ENCODE peak calls at places on chromosomes 16 and 17, in six cellular contexts. E is activated T-cell treated with anti-CD3 and anti-CD28 coated beads, Interleukin-2, amount 50 U/mL, for 72 hours; X is mucosa of gallbladder; Q is pancreas; W is CD8-positive, alpha-beta memory T cell; B is head of caudate nucleus. D is an unnamed sample.

GRCh38 chr16:67541391-67542263 is 13.0 kb downstream of the RIPOR1 start:
- DNase-seq in E (no peak), X (no peak), Q (peak), W (no peak), B (no peak), D (no peak)

GRCh38 chr16:50462793-50463507 is 85.2 kb upstream of the NKD1 start:
- DNase-seq in E (no peak), X (no peak), Q (no peak), W (no peak), B (no peak), D (no peak)

GRCh38 chr16:57352636-57353047 is 5.9 kb upstream of the CCL22 start:
- DNase-seq in E (no peak), X (no peak), Q (no peak), W (no peak), B (no peak), D (no peak)

GRCh38 chr17:19004601-19005441 is at the start of gene FAM83G:
- DNase-seq in E (peak), X (peak), Q (peak), W (peak), B (peak), D (no peak)

GRCh38 chr16:69917739-69918138 is 33.4 kb upstream of the CLEC18A start:
- DNase-seq in E (no peak), X (peak), Q (peak), W (no peak), B (no peak), D (no peak)

GRCh38 chr16:46629331-46629843 is 8.2 kb upstream of the SHCBP1 start:
- DNase-seq in E (no peak), X (no peak), Q (no peak), W (no peak), B (no peak), D (peak)

GRCh38 chr17:5354886-5355415 is 64.5 kb downstream of the NUP88 start:
- DNase-seq in E (no peak), X (no peak), Q (no peak), W (no peak), B (no peak), D (no peak)

GRCh38 chr17:19753049-19753444 is 4.9 kb upstream of the ALDH3A1 start:
- DNase-seq in E (no peak), X (peak), Q (no peak), W (no peak), B (peak), D (peak)

GRCh38 chr16:67847064-67847861 is at the start of gene CENPT:
- DNase-seq in E (no peak), X (no peak), Q (peak), W (no peak), B (peak), D (peak)

GRCh38 chr16:85592700-85593502 is 20.2 kb upstream of the GSE1 start:
- DNase-seq in E (no peak), X (no peak), Q (no peak), W (no peak), B (no peak), D (no peak)

GRCh38 chr16:87424260-87424659 is 32.1 kb downstream of the MAP1LC3B start:
- DNase-seq in E (no peak), X (no peak), Q (no peak), W (no peak), B (no peak), D (no peak)

GRCh38 chr17:13209091-13209490 is 191.3 kb upstream of the ELAC2 start:
- DNase-seq in E (no peak), X (no peak), Q (no peak), W (no peak), B (no peak), D (no peak)

GRCh38 chr17:18985475-18985874 is 19.1 kb downstream of the FAM83G start:
- DNase-seq in E (no peak), X (no peak), Q (peak), W (no peak), B (no peak), D (no peak)

GRCh38 chr17:83057793-83058477 is 21.5 kb upstream of the METRNL start:
- DNase-seq in E (no peak), X (peak), Q (no peak), W (no peak), B (no peak), D (no peak)

GRCh38 chr17:19313746-19314651 is 48.5 kb downstream of the B9D1 start:
- DNase-seq in E (no peak), X (no peak), Q (no peak), W (no peak), B (no peak), D (no peak)

GRCh38 chr17:19317359-19318095 is 45.0 kb downstream of the B9D1 start:
- DNase-seq in E (no peak), X (peak), Q (peak), W (no peak), B (peak), D (peak)

GRCh38 chr16:78551487-78552085 is 452.1 kb downstream of the WWOX start:
- DNase-seq in E (no peak), X (no peak), Q (no peak), W (no peak), B (no peak), D (no peak)

GRCh38 chr17:44439168-44439567 is 49.7 kb upstream of the ITGA2B start:
- DNase-seq in E (no peak), X (no peak), Q (no peak), W (no peak), B (no peak), D (no peak)

GRCh38 chr17:33218657-33219298 is 74.3 kb downstream of the ASIC2 start:
- DNase-seq in E (no peak), X (no peak), Q (no peak), W (no peak), B (peak), D (no peak)

GRCh38 chr17:75496005-75496404 is 19.3 kb downstream of the CASKIN2 start:
- DNase-seq in E (no peak), X (no peak), Q (no peak), W (no peak), B (no peak), D (no peak)

GRCh38 chr16:70738083-70738977 is 52.5 kb upstream of the MTSS2 start:
- DNase-seq in E (peak), X (peak), Q (no peak), W (no peak), B (peak), D (peak)

GRCh38 chr16:8669481-8669880 is 4.9 kb upstream of the ABAT start:
- DNase-seq in E (no peak), X (no peak), Q (no peak), W (no peak), B (no peak), D (no peak)

GRCh38 chr16:85062728-85063336 is 35.2 kb downstream of the KIAA0513 start:
- DNase-seq in E (no peak), X (no peak), Q (no peak), W (no peak), B (peak), D (no peak)

GRCh38 chr16:50445603-50446250 is 76.9 kb upstream of the BRD7 start:
- DNase-seq in E (no peak), X (no peak), Q (no peak), W (no peak), B (no peak), D (no peak)

GRCh38 chr16:734208-734980 is 6.4 kb downstream of the CIAO3 start:
- DNase-seq in E (no peak), X (no peak), Q (no peak), W (no peak), B (peak), D (no peak)

GRCh38 chr17:7101531-7101930 is 13.1 kb downstream of the ASGR2 start:
- DNase-seq in E (no peak), X (no peak), Q (no peak), W (no peak), B (no peak), D (no peak)

GRCh38 chr17:20706752-20707372 is 127.3 kb downstream of the CDRT15L2 start:
- DNase-seq in E (no peak), X (no peak), Q (no peak), W (no peak), B (no peak), D (no peak)

GRCh38 chr16:85148959-85149358 is 36.7 kb upstream of the CIBAR2 start:
- DNase-seq in E (no peak), X (peak), Q (no peak), W (no peak), B (no peak), D (no peak)

GRCh38 chr17:65061621-65062020 is 5.1 kb upstream of the GNA13 start:
- DNase-seq in E (no peak), X (no peak), Q (no peak), W (no peak), B (no peak), D (peak)

GRCh38 chr17:19630651-19631050 is 17.9 kb upstream of the ALDH3A2 start:
- DNase-seq in E (no peak), X (no peak), Q (no peak), W (no peak), B (no peak), D (no peak)

GRCh38 chr17:40315678-40316570 is 6.9 kb downstream of the RARA start:
- DNase-seq in E (no peak), X (no peak), Q (no peak), W (no peak), B (no peak), D (no peak)

GRCh38 chr17:6041261-6041660 is 28.9 kb upstream of the WSCD1 start:
- DNase-seq in E (no peak), X (no peak), Q (no peak), W (no peak), B (no peak), D (no peak)

GRCh38 chr16:84889066-84889465 is 69.3 kb downstream of the CRISPLD2 start:
- DNase-seq in E (no peak), X (no peak), Q (no peak), W (no peak), B (no peak), D (no peak)

GRCh38 chr17:4893721-4894560 is 5.4 kb upstream of the C17orf107 start:
- DNase-seq in E (no peak), X (no peak), Q (no peak), W (no peak), B (no peak), D (no peak)

GRCh38 chr17:27551701-27552466 is 79.1 kb upstream of the LGALS9 start:
- DNase-seq in E (no peak), X (peak), Q (peak), W (no peak), B (no peak), D (no peak)

GRCh38 chr17:15409721-15410247 is 57.6 kb downstream of the CDRT4 start:
- DNase-seq in E (no peak), X (peak), Q (no peak), W (no peak), B (no peak), D (no peak)

GRCh38 chr16:55001931-55002330 is 71.3 kb downstream of the IRX5 start:
- DNase-seq in E (no peak), X (no peak), Q (no peak), W (no peak), B (no peak), D (no peak)

GRCh38 chr17:72466199-72466598 is 345.4 kb downstream of the SOX9 start:
- DNase-seq in E (no peak), X (no peak), Q (no peak), W (no peak), B (no peak), D (no peak)

GRCh38 chr17:20983359-20983637 is 59.5 kb downstream of the USP22 start:
- DNase-seq in E (no peak), X (no peak), Q (no peak), W (no peak), B (no peak), D (no peak)

D was measured in midbrain.